ENCODE peak calls at places on chromosomes 13 and 19, in four cellular contexts. H, M, V and L are unnamed samples.

GRCh38 chr13:45674908-45675307 is 27.2 kb upstream of the CBY2 start:
- DNase-seq in M (no peak), V (no peak), H (no peak), L (no peak)

GRCh38 chr19:40466219-40467006 is at the start of gene SPTBN4:
- DNase-seq in H (peak), M (peak), V (peak), L (no peak)

GRCh38 chr19:37932985-37933953 is 26.3 kb downstream of the SIPA1L3 start:
- DNase-seq in V (no peak), M (no peak), H (no peak), L (peak)

GRCh38 chr19:5967994-5968430 is 9.9 kb downstream of the RANBP3 start:
- DNase-seq in M (peak), V (peak), H (peak), L (peak)

GRCh38 chr13:114140909-114141255 is 8.5 kb upstream of the RASA3 start:
- DNase-seq in M (no peak), V (no peak), H (no peak), L (no peak)

GRCh38 chr19:34851277-34851804 is 75.4 kb upstream of the ZNF30 start:
- DNase-seq in M (no peak), V (no peak), H (no peak), L (no peak)

GRCh38 chr13:27783111-27783510 is 9.2 kb upstream of the GSX1 start:
- DNase-seq in H (no peak), V (no peak), M (no peak), L (peak)

GRCh38 chr19:11324748-11325389 is 14.6 kb downstream of the RAB3D start:
- DNase-seq in H (no peak), M (no peak), V (no peak), L (no peak)

GRCh38 chr13:112442483-112443090 is 66.4 kb downstream of the SPACA7 start:
- DNase-seq in V (no peak), H (no peak), M (peak), L (no peak)

GRCh38 chr13:28037399-28037798 is 48.9 kb upstream of the URAD start:
- DNase-seq in H (no peak), M (no peak), V (no peak), L (no peak)

GRCh38 chr13:74270018-74270417 is 135.8 kb upstream of the KLF12 start:
- DNase-seq in M (no peak), H (no peak), V (no peak), L (no peak)

GRCh38 chr19:40365613-40366401 is 17.3 kb downstream of the PLD3 start:
- DNase-seq in V (peak), M (peak), H (peak), L (peak)

GRCh38 chr19:1098177-1099051 is 3.2 kb upstream of the POLR2E start:
- DNase-seq in H (no peak), V (no peak), M (no peak), L (no peak)

GRCh38 chr13:50156140-50156539 is 140.9 kb downstream of the KCNRG start:
- DNase-seq in V (no peak), H (no peak), M (no peak), L (no peak)

GRCh38 chr13:49308104-49308875 is 60.6 kb downstream of the CDADC1 start:
- DNase-seq in V (no peak), M (no peak), H (no peak), L (no peak)

GRCh38 chr19:44635581-44636438 is 7.9 kb upstream of the PVR start:
- DNase-seq in M (no peak), V (no peak), H (no peak), L (no peak)

GRCh38 chr13:54733639-54734038 is 1705.0 kb downstream of the OLFM4 start:
- DNase-seq in H (no peak), M (no peak), V (no peak), L (no peak)

GRCh38 chr13:108176685-108177274 is 38.6 kb downstream of the LIG4 start:
- DNase-seq in H (peak), M (no peak), V (peak), L (peak)

GRCh38 chr19:44644391-44645016 is 794 bp downstream of the PVR start:
- DNase-seq in H (no peak), M (no peak), V (peak), L (peak)

GRCh38 chr19:55457683-55458457 is 3.6 kb downstream of the ISOC2 start:
- DNase-seq in M (no peak), V (no peak), H (no peak), L (no peak)

GRCh38 chr13:22009937-22010336 is 339.1 kb downstream of the FGF9 start:
- DNase-seq in V (no peak), M (no peak), H (no peak), L (no peak)

GRCh38 chr13:28805193-28805819 is 14.8 kb upstream of the MTUS2 start:
- DNase-seq in M (peak), V (peak), H (peak), L (peak)

GRCh38 chr19:54418930-54419800 is 3.9 kb downstream of the TTYH1 start:
- DNase-seq in V (no peak), H (no peak), M (no peak), L (no peak)

GRCh38 chr19:3687774-3688706 is 12.2 kb downstream of the PIP5K1C start:
- DNase-seq in V (peak), H (peak), M (no peak), L (no peak)

GRCh38 chr19:7067716-7068115 is 1.8 kb upstream of the ZNF557 start:
- DNase-seq in M (no peak), V (no peak), H (no peak), L (no peak)

GRCh38 chr13:94251801-94252200 is 227.7 kb downstream of the DCT start:
- DNase-seq in V (no peak), H (no peak), M (no peak), L (no peak)

GRCh38 chr13:111632906-111633305 is 312.5 kb downstream of the TEX29 start:
- DNase-seq in V (peak), M (no peak), H (no peak), L (no peak)

GRCh38 chr13:51729853-51730553 is 74.0 kb downstream of the DHRS12 start:
- DNase-seq in V (no peak), H (peak), M (peak), L (peak)

GRCh38 chr19:51256053-51256682 is 5.3 kb downstream of the SIGLECL1 start:
- DNase-seq in M (peak), H (no peak), V (no peak), L (no peak)

GRCh38 chr13:52345048-52345447 is 60.9 kb downstream of the THSD1 start:
- DNase-seq in M (no peak), V (no peak), H (no peak), L (no peak)